ENCODE peak calls at places on chromosomes 4 and X, in five cellular contexts. One of them, this sample, is unnamed.

GRCh38 chr4:186999676-187000075 is 276.0 kb upstream of the FAT1 start:
- DNase-seq in Right ventricle myocardium inferior: no peak
- DNase-seq in WTC11: no peak
- DNase-seq in NCI-H2081: no peak
- DNase-seq in SW480: no peak
- DNase-seq in this sample: no peak

GRCh38 chr4:41358626-41359025 is 101.9 kb downstream of the UCHL1 start:
- DNase-seq in Right ventricle myocardium inferior: no peak
- DNase-seq in NCI-H2081: peak
- DNase-seq in SW480: no peak
- DNase-seq in WTC11: no peak
- DNase-seq in this sample: peak

GRCh38 chr4:103099691-103100392 is at the start of gene BDH2:
- DNase-seq in WTC11: no peak
- DNase-seq in SW480: peak
- DNase-seq in NCI-H2081: peak
- DNase-seq in Right ventricle myocardium inferior: no peak
- DNase-seq in this sample: no peak

GRCh38 chrX:136021903-136022302 is 36.7 kb downstream of the SLC9A6 start:
- DNase-seq in WTC11: no peak
- DNase-seq in SW480: no peak
- DNase-seq in Right ventricle myocardium inferior: no peak
- DNase-seq in NCI-H2081: no peak
- DNase-seq in this sample: no peak

GRCh38 chr4:86401826-86402225 is 42.0 kb upstream of the MAPK10 start:
- DNase-seq in WTC11: no peak
- DNase-seq in NCI-H2081: no peak
- DNase-seq in SW480: no peak
- DNase-seq in Right ventricle myocardium inferior: no peak
- DNase-seq in this sample: no peak

GRCh38 chr4:2824329-2825183 is 19.1 kb upstream of the ADD1 start:
- DNase-seq in SW480: no peak
- DNase-seq in WTC11: no peak
- DNase-seq in Right ventricle myocardium inferior: peak
- DNase-seq in NCI-H2081: no peak
- DNase-seq in this sample: peak

GRCh38 chr4:184782731-184783472 is 42.9 kb downstream of the ACSL1 start:
- DNase-seq in SW480: no peak
- DNase-seq in WTC11: no peak
- DNase-seq in Right ventricle myocardium inferior: no peak
- DNase-seq in NCI-H2081: no peak
- DNase-seq in this sample: no peak

GRCh38 chr4:5998333-5998936 is 19.8 kb downstream of the C4orf50 start:
- DNase-seq in NCI-H2081: peak
- DNase-seq in SW480: peak
- DNase-seq in Right ventricle myocardium inferior: no peak
- DNase-seq in WTC11: peak
- DNase-seq in this sample: peak

GRCh38 chr4:89661490-89661889 is 175.5 kb downstream of the SNCA start:
- DNase-seq in SW480: peak
- DNase-seq in NCI-H2081: no peak
- DNase-seq in WTC11: no peak
- DNase-seq in Right ventricle myocardium inferior: no peak
- DNase-seq in this sample: no peak

GRCh38 chrX:153764786-153765137 is 713 bp downstream of the PLXNB3 start:
- DNase-seq in SW480: no peak
- DNase-seq in Right ventricle myocardium inferior: no peak
- DNase-seq in WTC11: no peak
- DNase-seq in NCI-H2081: no peak
- DNase-seq in this sample: no peak

GRCh38 chrX:113790987-113791386 is 792.9 kb upstream of the HTR2C start:
- DNase-seq in NCI-H2081: no peak
- DNase-seq in WTC11: no peak
- DNase-seq in SW480: no peak
- DNase-seq in Right ventricle myocardium inferior: no peak
- DNase-seq in this sample: no peak

GRCh38 chr4:138696771-138697170 is 318.8 kb upstream of the NOCT start:
- DNase-seq in SW480: no peak
- DNase-seq in NCI-H2081: no peak
- DNase-seq in WTC11: no peak
- DNase-seq in Right ventricle myocardium inferior: no peak
- DNase-seq in this sample: no peak

GRCh38 chr4:5931526-5931925 is 38.6 kb upstream of the CRMP1 start:
- DNase-seq in SW480: no peak
- DNase-seq in NCI-H2081: no peak
- DNase-seq in WTC11: no peak
- DNase-seq in Right ventricle myocardium inferior: no peak
- DNase-seq in this sample: no peak

GRCh38 chr4:88143504-88143903 is 14.9 kb downstream of the ABCG2 start:
- DNase-seq in WTC11: no peak
- DNase-seq in NCI-H2081: no peak
- DNase-seq in Right ventricle myocardium inferior: no peak
- DNase-seq in SW480: peak
- DNase-seq in this sample: no peak

GRCh38 chrX:10111364-10112148 is 45.2 kb upstream of the CLCN4 start:
- DNase-seq in SW480: no peak
- DNase-seq in WTC11: no peak
- DNase-seq in Right ventricle myocardium inferior: no peak
- DNase-seq in NCI-H2081: no peak
- DNase-seq in this sample: peak

GRCh38 chr4:70761276-70761816 is 39.6 kb downstream of the RUFY3 start:
- DNase-seq in NCI-H2081: no peak
- DNase-seq in WTC11: no peak
- DNase-seq in Right ventricle myocardium inferior: no peak
- DNase-seq in SW480: no peak
- DNase-seq in this sample: no peak

GRCh38 chr4:125060376-125060775 is 254.4 kb upstream of the FAT4 start:
- DNase-seq in Right ventricle myocardium inferior: no peak
- DNase-seq in SW480: no peak
- DNase-seq in WTC11: no peak
- DNase-seq in NCI-H2081: no peak
- DNase-seq in this sample: no peak

GRCh38 chr4:81736324-81736723 is 264.6 kb upstream of the RASGEF1B start:
- DNase-seq in WTC11: no peak
- DNase-seq in SW480: no peak
- DNase-seq in Right ventricle myocardium inferior: no peak
- DNase-seq in NCI-H2081: no peak
- DNase-seq in this sample: no peak

GRCh38 chrX:150587585-150588503 is 19.4 kb downstream of the MTM1 start:
- DNase-seq in NCI-H2081: no peak
- DNase-seq in SW480: peak
- DNase-seq in Right ventricle myocardium inferior: no peak
- DNase-seq in WTC11: peak
- DNase-seq in this sample: no peak

GRCh38 chr4:183163135-183163534 is 64.1 kb downstream of the WWC2 start:
- DNase-seq in SW480: no peak
- DNase-seq in Right ventricle myocardium inferior: no peak
- DNase-seq in NCI-H2081: no peak
- DNase-seq in WTC11: no peak
- DNase-seq in this sample: no peak

GRCh38 chr4:118734491-118735205 is 49.5 kb downstream of the METTL14 start:
- DNase-seq in WTC11: no peak
- DNase-seq in SW480: no peak
- DNase-seq in Right ventricle myocardium inferior: no peak
- DNase-seq in NCI-H2081: no peak
- DNase-seq in this sample: no peak

GRCh38 chr4:100114909-100115308 is 75.4 kb downstream of the DDIT4L start:
- DNase-seq in NCI-H2081: no peak
- DNase-seq in SW480: no peak
- DNase-seq in WTC11: no peak
- DNase-seq in Right ventricle myocardium inferior: no peak
- DNase-seq in this sample: no peak

GRCh38 chrX:74602142-74602541 is 12.3 kb downstream of the RLIM start:
- DNase-seq in WTC11: no peak
- DNase-seq in NCI-H2081: no peak
- DNase-seq in SW480: no peak
- DNase-seq in Right ventricle myocardium inferior: no peak
- DNase-seq in this sample: no peak

This sample was measured in left ventricle myocardium superior.